ENCODE peak calls at places on chromosome 20, in six cellular contexts. Y, R, S, C, Q and X are unnamed samples.
A peak's percentile ranks its signal among the peaks of the same experiment; 100 is the strongest.

GRCh38 chr20:57263767-57264150 is 2.7 kb downstream of the BMP7 start:
- DNase-seq in Y (no peak), R (no peak), S (no peak), C (no peak), Q (no peak), X (no peak)

GRCh38 chr20:3550857-3551256 is 80.0 kb downstream of the ATRN start:
- DNase-seq in Y (no peak), R (no peak), S (no peak), C (no peak), Q (no peak), X (no peak)

GRCh38 chr20:35954907-35955251 is 577 bp upstream of the SCAND1 start:
- DNase-seq in Y (no peak), R (peak; percentile 45), S (no peak), C (peak; percentile 46), Q (peak; percentile 55), X (peak; percentile 9)

GRCh38 chr20:62362991-62363919 is 3.9 kb downstream of the LAMA5 start:
- DNase-seq in Y (no peak), R (no peak), S (no peak), C (no peak), Q (peak; percentile 22), X (no peak)

GRCh38 chr20:63708301-63709148 is 686 bp downstream of the ZGPAT start:
- DNase-seq in Y (no peak), R (no peak), S (no peak), C (no peak), Q (no peak), X (no peak)

GRCh38 chr20:11791316-11792228 is 126.1 kb upstream of the BTBD3 start:
- DNase-seq in Y (no peak), R (peak; percentile 76), S (no peak), C (no peak), Q (no peak), X (no peak)

GRCh38 chr20:43388267-43389081 is 69.2 kb upstream of the SRSF6 start:
- DNase-seq in Y (no peak), R (no peak), S (no peak), C (no peak), Q (no peak), X (no peak)

GRCh38 chr20:61917459-61917858 is 148.2 kb downstream of the TAF4 start:
- DNase-seq in Y (no peak), R (no peak), S (no peak), C (no peak), Q (no peak), X (no peak)

GRCh38 chr20:1897486-1897885 is 2.3 kb downstream of the SIRPA start:
- DNase-seq in Y (no peak), R (no peak), S (no peak), C (no peak), Q (no peak), X (no peak)

GRCh38 chr20:1469925-1470571 is 3.4 kb upstream of the NSFL1C start:
- DNase-seq in Y (no peak), R (peak; percentile 93), S (peak; percentile 88), C (peak; percentile 90), Q (peak; percentile 51), X (no peak)

GRCh38 chr20:63553933-63554290 is at the start of gene FNDC11:
- DNase-seq in Y (no peak), R (no peak), S (peak; percentile 58), C (no peak), Q (peak; percentile 44), X (no peak)

GRCh38 chr20:25223179-25223661 is 24.7 kb upstream of the PYGB start:
- DNase-seq in Y (no peak), R (peak; percentile 59), S (peak; percentile 69), C (no peak), Q (peak; percentile 13), X (peak; percentile 34)

GRCh38 chr20:792248-792647 is 23.9 kb upstream of the SLC52A3 start:
- DNase-seq in Y (no peak), R (no peak), S (no peak), C (no peak), Q (no peak), X (no peak)

GRCh38 chr20:761418-762381 is 6.6 kb downstream of the SLC52A3 start:
- DNase-seq in Y (no peak), R (no peak), S (no peak), C (no peak), Q (no peak), X (no peak)

GRCh38 chr20:35172434-35172806 is 548 bp downstream of the PROCR start:
- DNase-seq in Y (no peak), R (no peak), S (no peak), C (no peak), Q (no peak), X (no peak)